ENCODE peak calls at places on chromosome 17, in six cellular contexts. K is A549, B is GM12878, W is K562, T is endothelial cell of umbilical vein, R is HepG2. C is an unnamed sample.

GRCh38 chr17:53627511-53627910 is 195.2 kb upstream of the KIF2B start:
- DNase-seq in K (peak), B (no peak), W (no peak), T (no peak), R (no peak), C (no peak)

GRCh38 chr17:47208744-47209488 is at the start of gene MYL4:
- DNase-seq in K (no peak), B (no peak), W (peak), T (no peak), R (no peak), C (no peak)

GRCh38 chr17:35725917-35726608 is 5.4 kb upstream of the RASL10B start:
- DNase-seq in K (no peak), B (no peak), W (no peak), T (no peak), R (no peak), C (no peak)

GRCh38 chr17:79008666-79009387 is 737 bp downstream of the CANT1 start:
- DNase-seq in K (no peak), B (no peak), W (no peak), T (no peak), R (no peak), C (no peak)

GRCh38 chr17:55845385-55845784 is 94.5 kb downstream of the PCTP start:
- DNase-seq in K (peak), B (no peak), W (no peak), T (peak), R (no peak), C (no peak)

GRCh38 chr17:29069526-29070041 is 26.6 kb downstream of the PIPOX start:
- DNase-seq in K (no peak), B (no peak), W (peak), T (peak), R (no peak), C (peak)

GRCh38 chr17:7611635-7612293 is 2.9 kb downstream of the FXR2 start:
- DNase-seq in K (no peak), B (no peak), W (peak), T (no peak), R (no peak), C (no peak)

GRCh38 chr17:9928601-9929341 is 23.7 kb upstream of the RCVRN start:
- DNase-seq in K (peak), B (no peak), W (peak), T (no peak), R (peak), C (peak)

GRCh38 chr17:17548044-17548443 is 43.5 kb downstream of the PEMT start:
- DNase-seq in K (no peak), B (no peak), W (no peak), T (no peak), R (no peak), C (no peak)

GRCh38 chr17:15469260-15469659 is 1.8 kb upstream of the CDRT4 start:
- DNase-seq in K (no peak), B (no peak), W (no peak), T (peak), R (no peak), C (no peak)

GRCh38 chr17:39757931-39758873 is 20.5 kb downstream of the GRB7 start:
- DNase-seq in K (no peak), B (peak), W (no peak), T (no peak), R (no peak), C (peak)

GRCh38 chr17:83179811-83180210 is 100.4 kb downstream of the METRNL start:
- DNase-seq in K (no peak), B (no peak), W (no peak), T (no peak), R (no peak), C (no peak)

GRCh38 chr17:49692751-49693150 is 14.9 kb upstream of the SPOP start:
- DNase-seq in K (no peak), B (no peak), W (no peak), T (no peak), R (no peak), C (no peak)

GRCh38 chr17:79612468-79613194 is 1.8 kb upstream of the RBFOX3 start:
- DNase-seq in K (peak), B (no peak), W (peak), T (peak), R (peak), C (peak)

GRCh38 chr17:31696703-31697325 is 162.2 kb downstream of the COPRS start:
- DNase-seq in K (no peak), B (no peak), W (no peak), T (no peak), R (no peak), C (no peak)

GRCh38 chr17:16214190-16215001 is 938 bp downstream of the NCOR1 start:
- DNase-seq in K (no peak), B (no peak), W (no peak), T (peak), R (no peak), C (no peak)

GRCh38 chr17:18377437-18378204 is at the start of gene EVPLL:
- DNase-seq in K (peak), B (no peak), W (no peak), T (no peak), R (no peak), C (peak)

GRCh38 chr17:77394540-77395295 is 253.9 kb downstream of the SEC14L1 start:
- DNase-seq in K (no peak), B (no peak), W (no peak), T (no peak), R (peak), C (no peak)

GRCh38 chr17:29588561-29589411 is 662 bp downstream of the GIT1 start:
- DNase-seq in K (peak), B (no peak), W (peak), T (no peak), R (no peak), C (peak)

GRCh38 chr17:42153919-42154491 is 784 bp downstream of the RAB5C start:
- DNase-seq in K (no peak), B (no peak), W (peak), T (peak), R (peak), C (peak)

GRCh38 chr17:5973410-5973809 is 96.8 kb upstream of the WSCD1 start:
- DNase-seq in K (no peak), B (no peak), W (no peak), T (no peak), R (no peak), C (no peak)

GRCh38 chr17:7476474-7476873 is 3.0 kb downstream of the ZBTB4 start:
- DNase-seq in K (peak), B (no peak), W (peak), T (peak), R (no peak), C (no peak)

GRCh38 chr17:10063730-10064221 is 134.6 kb downstream of the GAS7 start:
- DNase-seq in K (no peak), B (peak), W (no peak), T (no peak), R (no peak), C (peak)

GRCh38 chr17:76199466-76199865 is 40.8 kb downstream of the RNF157 start:
- DNase-seq in K (no peak), B (no peak), W (no peak), T (no peak), R (no peak), C (no peak)
- TF ChIP-seq MYC in K (no peak), B (no peak), W (no peak), T (no peak), R (no peak), C (no peak)

GRCh38 chr17:73188011-73188410 is 4.8 kb upstream of the COG1 start:
- DNase-seq in K (no peak), B (no peak), W (no peak), T (no peak), R (no peak), C (no peak)

GRCh38 chr17:73192219-73192893 is 499 bp upstream of the COG1 start:
- DNase-seq in K (peak), B (no peak), W (peak), T (peak), R (peak), C (peak)

GRCh38 chr17:73187203-73187769 is 5.6 kb upstream of the COG1 start:
- DNase-seq in K (peak), B (no peak), W (no peak), T (no peak), R (peak), C (no peak)

GRCh38 chr17:73191443-73192218 is 1.2 kb upstream of the COG1 start:
- DNase-seq in K (peak), B (no peak), W (peak), T (peak), R (peak), C (peak)

DNA sequence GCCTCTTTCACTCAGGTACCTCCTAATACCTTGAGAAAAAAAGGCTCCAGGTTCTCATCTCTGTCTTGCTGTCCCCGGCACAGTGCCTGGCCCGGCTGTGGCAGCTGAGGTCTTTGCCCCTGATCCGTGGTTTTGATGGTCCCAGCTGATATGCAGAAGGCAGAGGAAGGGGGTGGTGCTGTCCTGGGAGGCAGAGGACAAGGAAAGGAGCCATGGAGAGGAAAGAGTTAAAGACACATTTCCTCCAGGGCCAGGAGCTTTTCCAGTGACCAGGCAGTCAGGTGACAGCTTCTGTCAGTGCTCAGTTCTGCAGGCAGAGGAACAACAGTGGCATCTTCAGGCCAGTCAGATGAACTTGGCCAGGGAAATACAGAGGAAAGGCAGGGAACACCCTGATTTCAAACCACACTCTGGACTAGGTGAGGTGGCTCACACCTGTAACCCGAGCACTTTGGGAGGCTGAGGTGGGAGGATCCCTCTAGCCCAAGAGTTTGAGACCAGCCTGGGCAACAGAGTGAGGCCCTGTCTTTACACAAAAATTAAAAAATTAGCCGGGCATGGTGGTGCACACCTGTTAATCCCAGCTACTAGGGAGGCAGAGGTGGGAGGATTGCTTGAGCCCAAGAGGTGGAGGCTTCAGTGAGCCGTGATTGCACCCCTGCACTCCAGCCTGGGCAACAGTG is 3.3 kb upstream of the COG1 start:
- DNase-seq in K (peak), B (no peak), W (peak), T (no peak), R (peak), C (peak)
- TF ChIP-seq MAX in K (no peak), B (no peak), W (no peak), T (no peak), R (no peak), C (peak)

DNA sequence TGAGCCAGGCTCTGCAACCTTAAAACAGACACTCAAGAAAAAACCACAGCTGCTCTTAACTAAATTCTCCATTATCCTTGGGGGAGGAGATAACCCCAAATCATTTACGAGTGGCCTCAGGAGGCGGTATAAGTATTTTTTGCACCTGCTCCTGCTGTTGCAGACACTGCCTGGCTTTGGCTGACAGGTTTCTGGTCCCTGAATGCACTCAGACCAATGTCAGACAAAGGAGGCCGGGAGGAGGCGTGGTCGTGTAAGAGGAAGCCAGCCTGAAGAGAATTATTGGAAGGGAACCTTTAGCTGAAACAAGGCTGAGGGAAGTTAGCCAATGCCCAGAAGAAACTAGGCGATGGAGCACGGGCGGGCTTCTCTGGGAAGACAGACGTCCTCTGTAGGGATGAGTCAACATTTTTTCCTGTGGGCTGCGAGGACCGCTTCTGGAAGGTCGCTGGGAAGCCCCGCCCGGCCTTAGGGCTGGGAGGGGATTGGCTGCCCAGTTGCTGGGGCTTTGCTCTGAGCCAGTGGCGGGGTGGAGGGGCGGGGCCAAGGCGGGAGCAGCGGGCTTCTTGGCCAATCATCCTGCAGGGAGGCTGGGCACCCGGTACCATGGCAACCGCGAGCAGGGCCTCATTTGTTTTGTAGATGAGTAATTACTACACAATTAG is 82.3 kb downstream of the CCDC182 start:
- DNase-seq in K (peak), B (no peak), W (peak), T (peak), R (peak), C (peak)
- TF ChIP-seq MYC in K (no peak), B (no peak), W (no peak), T (no peak), R (no peak), C (no peak)

GRCh38 chr17:82013341-82013740 is 9.3 kb downstream of the CENPX start:
- DNase-seq in K (no peak), B (no peak), W (no peak), T (no peak), R (no peak), C (no peak)

GRCh38 chr17:82014432-82014831 is 8.2 kb downstream of the CENPX start:
- DNase-seq in K (no peak), B (no peak), W (no peak), T (no peak), R (no peak), C (no peak)

GRCh38 chr17:82013772-82014321 is 8.8 kb downstream of the CENPX start:
- DNase-seq in K (no peak), B (no peak), W (no peak), T (no peak), R (peak), C (no peak)

GRCh38 chr17:82011617-82012481 is 10.8 kb downstream of the CENPX start:
- DNase-seq in K (no peak), B (no peak), W (no peak), T (no peak), R (no peak), C (no peak)

GRCh38 chr17:82012482-82013295 is 10.0 kb downstream of the CENPX start:
- DNase-seq in K (no peak), B (no peak), W (no peak), T (no peak), R (no peak), C (no peak)
- TF ChIP-seq MAX in K (no peak), B (no peak), W (no peak), T (no peak), R (no peak), C (no peak)

GRCh38 chr17:2137342-2138098 is 82.6 kb downstream of the HIC1 start:
- DNase-seq in K (no peak), B (peak), W (peak), T (no peak), R (no peak), C (peak)
- TF ChIP-seq MYC in K (no peak), B (no peak), W (no peak), T (no peak), R (no peak), C (no peak)

GRCh38 chr17:56937688-56938087 is 23.2 kb downstream of the COIL start:
- DNase-seq in K (no peak), B (no peak), W (peak), T (peak), R (no peak), C (no peak)
- TF ChIP-seq MAX in K (no peak), B (no peak), W (no peak), T (no peak), R (no peak), C (no peak)

DNA sequence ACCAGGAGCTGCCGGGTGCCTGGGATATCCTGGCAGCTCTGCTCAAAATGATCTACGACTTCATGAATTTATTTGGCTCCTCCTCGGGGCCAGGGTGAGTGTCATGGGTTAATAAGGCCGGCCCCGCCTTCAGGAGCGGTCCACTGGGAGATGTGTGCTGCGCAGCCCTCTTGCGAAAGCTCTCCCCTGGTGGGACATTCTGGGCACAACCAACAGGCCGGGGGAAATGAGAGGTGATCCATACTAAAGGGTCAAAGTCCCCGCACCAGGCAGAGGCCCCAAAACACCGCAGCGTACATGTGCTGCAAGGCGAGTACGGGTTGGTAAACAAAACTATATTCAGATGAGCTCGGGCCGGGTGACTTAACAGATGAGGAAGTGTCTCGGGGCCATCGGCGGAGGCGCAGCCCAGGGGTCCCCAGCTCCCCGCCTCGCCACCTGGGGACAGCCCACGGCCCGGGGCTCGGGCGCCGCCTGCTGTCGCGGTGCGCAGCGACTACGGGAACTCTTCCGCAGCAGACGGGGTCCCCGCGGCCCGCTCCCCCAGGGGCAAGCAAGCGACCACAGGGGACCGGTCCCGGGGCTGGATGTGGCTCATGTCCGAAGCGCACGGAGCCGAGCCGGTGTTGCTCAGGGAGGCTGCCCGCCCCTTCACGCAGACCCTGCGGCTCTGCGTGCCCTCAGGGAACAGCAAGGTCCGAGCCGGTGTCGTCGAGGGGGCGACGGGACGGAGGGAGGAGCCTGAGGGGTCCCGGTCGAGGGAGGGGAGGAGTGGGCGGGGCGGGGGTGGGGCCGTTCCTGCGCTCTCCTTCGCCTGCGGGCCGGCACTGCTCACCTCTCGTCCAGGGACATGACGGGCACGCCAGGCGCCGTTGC is at the start of gene RAB37:
- DNase-seq in K (peak), B (no peak), W (no peak), T (no peak), R (peak), C (peak)
- TF ChIP-seq MYC in K (no peak), B (no peak), W (no peak), T (no peak), R (peak), C (peak)

C was measured in NB4.